ENCODE peak calls at places on chromosomes 3 and 15, in seven cellular contexts. A is CD8-positive, alpha-beta T cell; W is CD8-positive, alpha-beta memory T cell; I is cardiac muscle cell; M is uterus; E is effector memory CD4-positive, alpha-beta T cell; H is esophagus muscularis mucosa. K is an unnamed sample.

GRCh38 chr15:42184313-42184712 is 23.8 kb downstream of the VPS39 start:
- DNase-seq in A (no peak), I (no peak), W (no peak), E (no peak), H (no peak), M (no peak), K (no peak)

GRCh38 chr15:41585140-41586047 is 26.4 kb downstream of the TYRO3 start:
- DNase-seq in W (peak), E (no peak), H (no peak), I (peak), M (peak), A (peak), K (no peak)

GRCh38 chr3:114608293-114608692 is 314.5 kb downstream of the TIGIT start:
- DNase-seq in A (no peak), W (no peak), M (no peak), I (peak), E (no peak), H (no peak), K (no peak)

GRCh38 chr15:72176155-72176554 is 21.4 kb downstream of the GRAMD2A start:
- DNase-seq in W (no peak), I (no peak), A (no peak), H (no peak), E (no peak), M (no peak), K (no peak)

GRCh38 chr3:111481551-111481950 is 60.4 kb upstream of the CD96 start:
- DNase-seq in A (no peak), I (no peak), E (no peak), M (no peak), W (no peak), H (no peak), K (no peak)

GRCh38 chr3:68535782-68536181 is 396.6 kb downstream of the TAFA4 start:
- DNase-seq in I (no peak), A (no peak), H (no peak), W (no peak), M (no peak), E (no peak), K (no peak)

GRCh38 chr15:69797615-69798014 is 300.1 kb downstream of the TLE3 start:
- DNase-seq in E (no peak), A (no peak), I (no peak), H (no peak), W (no peak), M (no peak), K (no peak)

GRCh38 chr3:138608322-138609214 is at the start of gene FAIM:
- DNase-seq in I (peak), E (peak), W (peak), A (peak), M (peak), H (peak), K (peak)

GRCh38 chr3:142976621-142977398 is 13.3 kb upstream of the PAQR9 start:
- DNase-seq in M (peak), E (no peak), A (no peak), I (peak), H (no peak), W (no peak), K (peak)

GRCh38 chr15:87215100-87215499 is 1041.4 kb downstream of the NTRK3 start:
- DNase-seq in E (no peak), H (peak), A (no peak), I (no peak), M (no peak), W (no peak), K (no peak)

GRCh38 chr3:146895026-146895749 is 290.0 kb upstream of the PLSCR5 start:
- DNase-seq in W (no peak), M (no peak), E (no peak), H (no peak), I (peak), A (no peak), K (no peak)

GRCh38 chr3:72520690-72521308 is 327.4 kb downstream of the SHQ1 start:
- DNase-seq in M (no peak), E (no peak), H (no peak), W (no peak), A (no peak), I (no peak), K (no peak)

GRCh38 chr3:150223090-150223489 is 185.0 kb upstream of the TSC22D2 start:
- DNase-seq in H (no peak), W (no peak), M (no peak), E (no peak), I (no peak), A (no peak), K (no peak)

GRCh38 chr3:51336261-51336660 is 48.8 kb upstream of the MANF start:
- DNase-seq in H (peak), W (no peak), I (no peak), E (no peak), A (no peak), M (no peak), K (no peak)

GRCh38 chr3:98329392-98330124 is 24.1 kb upstream of the OR5K4 start:
- DNase-seq in W (peak), I (peak), A (peak), M (no peak), H (no peak), E (peak), K (no peak)

GRCh38 chr3:107987036-107987557 is 103.7 kb downstream of the CD47 start:
- DNase-seq in M (peak), H (peak), W (no peak), A (no peak), E (no peak), I (peak), K (peak)

GRCh38 chr3:107990433-107990832 is 100.4 kb downstream of the CD47 start:
- DNase-seq in A (no peak), I (no peak), E (no peak), M (no peak), W (no peak), H (no peak), K (no peak)

GRCh38 chr3:107989651-107990050 is 101.2 kb downstream of the CD47 start:
- DNase-seq in W (no peak), E (no peak), H (no peak), A (no peak), M (no peak), I (no peak), K (no peak)

GRCh38 chr3:107986505-107986904 is 104.3 kb downstream of the CD47 start:
- DNase-seq in E (no peak), W (no peak), M (peak), A (no peak), H (no peak), I (peak), K (no peak)

GRCh38 chr3:107988464-107989156 is 102.2 kb downstream of the CD47 start:
- DNase-seq in M (peak), A (no peak), I (peak), W (no peak), E (no peak), H (no peak), K (no peak)
- H3K27ac ChIP-seq in M (no peak), A (no peak), I (no peak), W (no peak), E (no peak), H (peak), K (no peak)

GRCh38 chr15:43826029-43826507 is 734 bp upstream of the WDR76 start:
- DNase-seq in I (no peak), H (no peak), W (no peak), A (no peak), E (no peak), M (no peak), K (no peak)

GRCh38 chr15:43824302-43825246 is at the start of gene MFAP1:
- DNase-seq in A (peak), W (peak), E (peak), I (peak), M (peak), H (peak), K (peak)

DNA sequence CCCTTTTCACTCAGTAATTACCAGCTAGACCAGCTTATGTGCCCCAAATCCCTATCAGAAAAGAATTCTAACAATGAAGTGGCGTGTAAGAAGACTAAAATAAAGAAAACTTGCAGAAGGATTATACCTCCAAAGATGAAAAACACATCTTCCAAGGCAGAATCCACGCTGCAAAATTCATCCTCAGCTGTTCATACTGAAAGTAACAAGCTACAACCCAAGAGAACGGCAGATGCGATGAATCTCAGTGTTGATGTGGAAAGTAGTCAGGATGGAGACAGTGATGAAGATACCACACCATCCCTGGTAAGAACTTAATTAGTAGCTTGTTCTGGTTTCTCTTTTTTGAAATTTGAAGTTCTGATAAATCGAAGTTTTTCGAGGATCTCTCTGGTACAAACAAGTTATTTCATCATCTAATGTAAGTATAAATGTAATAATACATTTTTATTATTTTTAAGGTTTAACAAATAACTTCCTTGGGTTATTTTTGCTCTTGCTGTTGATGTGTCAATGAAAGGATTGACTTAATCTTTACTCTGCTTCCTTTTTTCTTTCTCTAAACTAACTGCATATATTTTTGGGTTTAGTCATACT is 1.4 kb downstream of the WDR76 start:
- DNase-seq in E (no peak), H (no peak), M (no peak), I (peak), A (no peak), W (no peak), K (no peak)
- H3K4me3 ChIP-seq in E (peak), H (no peak), M (no peak), I (no peak), A (no peak), W (peak), K (peak)

DNA sequence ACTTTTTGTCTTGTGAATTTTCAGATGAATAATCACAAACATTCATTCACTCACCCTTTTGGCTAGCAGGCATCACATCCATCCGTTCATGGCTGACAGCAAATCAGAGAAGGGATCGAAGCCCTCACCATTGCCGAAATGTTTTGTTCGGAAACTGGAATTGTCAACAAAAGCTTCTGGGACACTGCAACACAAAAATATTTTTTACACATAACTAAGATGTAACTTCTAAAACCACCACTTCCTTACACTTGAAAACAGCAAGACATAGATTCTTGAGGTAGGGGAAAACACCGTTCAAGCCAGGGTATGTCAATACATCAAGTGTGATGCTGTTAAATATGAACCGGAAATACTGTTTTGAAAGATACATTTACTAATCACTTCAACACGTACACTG is 90.2 kb downstream of the FOXP1 start:
- DNase-seq in I (no peak), M (no peak), E (peak), H (no peak), A (peak), W (no peak), K (no peak)
- H3K27ac ChIP-seq in I (no peak), M (no peak), E (peak), H (no peak), A (peak), W (peak), K (no peak)

DNA sequence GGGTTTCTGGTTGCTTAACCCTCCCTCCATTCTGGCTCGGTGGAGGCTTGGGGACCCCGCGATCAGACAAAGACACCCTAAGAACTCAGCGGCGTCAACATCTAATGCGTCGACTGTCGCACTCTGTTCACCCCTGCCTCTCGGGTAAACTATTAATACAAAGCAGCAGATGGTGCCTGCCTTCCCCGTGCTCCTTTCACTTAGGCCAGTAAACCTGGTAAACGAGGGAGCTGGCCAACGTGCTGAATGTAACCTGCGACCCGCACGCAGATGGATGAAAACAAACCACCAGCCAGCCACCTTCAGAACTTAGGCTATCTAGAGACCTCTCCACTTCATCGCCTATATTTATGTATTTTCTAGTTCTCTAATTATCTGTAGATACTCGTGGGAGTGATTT is 848 bp upstream of the CADPS start:
- DNase-seq in I (peak), M (no peak), W (no peak), E (no peak), H (no peak), A (no peak), K (no peak)
- H3K4me3 ChIP-seq in I (peak), M (no peak), W (no peak), E (no peak), H (no peak), A (no peak), K (no peak)

GRCh38 chr15:40357246-40357645 is 773 bp upstream of the DISP2 start:
- DNase-seq in M (no peak), W (no peak), A (no peak), I (no peak), H (no peak), E (no peak), K (no peak)

GRCh38 chr15:40352221-40352901 is 1.5 kb downstream of the PHGR1 start:
- DNase-seq in W (no peak), H (no peak), E (no peak), M (no peak), I (no peak), A (no peak), K (no peak)

GRCh38 chr15:40355976-40356585 is 1.9 kb upstream of the DISP2 start:
- DNase-seq in M (no peak), E (no peak), H (no peak), I (peak), A (no peak), W (no peak), K (no peak)

GRCh38 chr15:40353697-40354096 is 2.9 kb downstream of the PHGR1 start:
- DNase-seq in M (no peak), H (no peak), E (no peak), A (no peak), I (no peak), W (no peak), K (no peak)

GRCh38 chr15:40354408-40355171 is 3.4 kb upstream of the DISP2 start:
- DNase-seq in H (no peak), E (no peak), A (no peak), M (no peak), I (peak), W (no peak), K (no peak)
- H3K27ac ChIP-seq in H (no peak), E (no peak), A (no peak), M (no peak), I (no peak), W (no peak), K (no peak)